ENCODE peak calls at places on chromosomes 12 and 14, in four cellular contexts. One of them, this sample, is unnamed.

GRCh38 chr14:70067810-70068209 is 120.9 kb downstream of the SLC8A3 start:
- DNase-seq in T-helper 9 cell: no peak
- DNase-seq in amniotic stem cell: no peak
- DNase-seq in GM04504: no peak
- DNase-seq in this sample: no peak

GRCh38 chr12:42705863-42706262 is 116.3 kb upstream of the PRICKLE1 start:
- DNase-seq in T-helper 9 cell: no peak
- DNase-seq in amniotic stem cell: peak; percentile 60
- DNase-seq in GM04504: peak; percentile 72
- DNase-seq in this sample: peak; percentile 24

GRCh38 chr12:52335598-52336262 is 14.5 kb upstream of the KRT83 start:
- DNase-seq in T-helper 9 cell: no peak
- DNase-seq in amniotic stem cell: no peak
- DNase-seq in GM04504: no peak
- DNase-seq in this sample: no peak

GRCh38 chr14:60700598-60700997 is 23.6 kb downstream of the SIX4 start:
- DNase-seq in T-helper 9 cell: no peak
- DNase-seq in amniotic stem cell: no peak
- DNase-seq in GM04504: no peak
- DNase-seq in this sample: no peak

GRCh38 chr12:69266045-69266635 is 26.8 kb downstream of the CPSF6 start:
- DNase-seq in T-helper 9 cell: no peak
- DNase-seq in amniotic stem cell: no peak
- DNase-seq in GM04504: peak; percentile 8
- DNase-seq in this sample: no peak

GRCh38 chr12:131133015-131133905 is 179.6 kb downstream of the ADGRD1 start:
- DNase-seq in T-helper 9 cell: no peak
- DNase-seq in amniotic stem cell: no peak
- DNase-seq in GM04504: no peak
- DNase-seq in this sample: no peak

GRCh38 chr14:100372357-100373048 is 49.4 kb downstream of the SLC25A47 start:
- DNase-seq in T-helper 9 cell: no peak
- DNase-seq in amniotic stem cell: no peak
- DNase-seq in GM04504: no peak
- DNase-seq in this sample: no peak

GRCh38 chr12:54439521-54440255 is 20.6 kb upstream of the ITGA5 start:
- DNase-seq in T-helper 9 cell: no peak
- DNase-seq in amniotic stem cell: peak; percentile 35
- DNase-seq in GM04504: peak; percentile 65
- DNase-seq in this sample: peak; percentile 27

GRCh38 chr14:49962616-49963015 is 69.7 kb downstream of the ARF6 start:
- DNase-seq in T-helper 9 cell: no peak
- DNase-seq in amniotic stem cell: no peak
- DNase-seq in GM04504: no peak
- DNase-seq in this sample: no peak

GRCh38 chr14:21476526-21476924 is 234 bp downstream of the RAB2B start:
- DNase-seq in T-helper 9 cell: peak; percentile 92
- DNase-seq in amniotic stem cell: peak; percentile 62
- DNase-seq in GM04504: no peak
- DNase-seq in this sample: peak; percentile 73

GRCh38 chr12:86193931-86194330 is 62.3 kb downstream of the MGAT4C start:
- DNase-seq in T-helper 9 cell: no peak
- DNase-seq in amniotic stem cell: peak; percentile 17
- DNase-seq in GM04504: no peak
- DNase-seq in this sample: no peak

GRCh38 chr14:68526420-68527105 is 266.3 kb downstream of the ZFP36L1 start:
- DNase-seq in T-helper 9 cell: no peak
- DNase-seq in amniotic stem cell: no peak
- DNase-seq in GM04504: no peak
- DNase-seq in this sample: no peak

GRCh38 chr14:59347511-59347900 is 117.7 kb downstream of the GPR135 start:
- DNase-seq in T-helper 9 cell: no peak
- DNase-seq in amniotic stem cell: no peak
- DNase-seq in GM04504: no peak
- DNase-seq in this sample: no peak

GRCh38 chr12:3770891-3771290 is 18.0 kb upstream of the CRACR2A start:
- DNase-seq in T-helper 9 cell: no peak
- DNase-seq in amniotic stem cell: no peak
- DNase-seq in GM04504: no peak
- DNase-seq in this sample: no peak

GRCh38 chr12:47491516-47491915 is 214.3 kb downstream of the RPAP3 start:
- DNase-seq in T-helper 9 cell: no peak
- DNase-seq in amniotic stem cell: no peak
- DNase-seq in GM04504: no peak
- DNase-seq in this sample: no peak

GRCh38 chr12:114625294-114625851 is 58.6 kb downstream of the TBX3 start:
- DNase-seq in T-helper 9 cell: no peak
- DNase-seq in amniotic stem cell: peak; percentile 34
- DNase-seq in GM04504: peak; percentile 22
- DNase-seq in this sample: peak; percentile 71

GRCh38 chr14:49732896-49733295 is 35.1 kb upstream of the KLHDC2 start:
- DNase-seq in T-helper 9 cell: no peak
- DNase-seq in amniotic stem cell: no peak
- DNase-seq in GM04504: no peak
- DNase-seq in this sample: no peak

GRCh38 chr12:56115329-56115728 is 1.1 kb upstream of the RPL41 start:
- DNase-seq in T-helper 9 cell: no peak
- DNase-seq in amniotic stem cell: peak; percentile 19
- DNase-seq in GM04504: no peak
- DNase-seq in this sample: no peak

GRCh38 chr12:124388038-124388676 is 93.3 kb downstream of the RFLNA start:
- DNase-seq in T-helper 9 cell: no peak
- DNase-seq in amniotic stem cell: no peak
- DNase-seq in GM04504: no peak
- DNase-seq in this sample: peak; percentile 46

GRCh38 chr12:5648692-5649338 is 216.9 kb downstream of the NTF3 start:
- DNase-seq in T-helper 9 cell: no peak
- DNase-seq in amniotic stem cell: peak; percentile 14
- DNase-seq in GM04504: peak; percentile 12
- DNase-seq in this sample: no peak